ENCODE peak calls at places on chromosomes 2 and 18, in eight cellular contexts. One of them, this sample, is unnamed.

GRCh38 chr18:36934884-36935283 is 106.0 kb downstream of the KIAA1328 start:
- DNase-seq in colonic mucosa: no peak
- DNase-seq in C1 segment of cervical spinal cord: no peak
- DNase-seq in activated naive CD4-positive, alpha-beta T cell treated with Interleukin-2 at 50 U/mL for 16 hours: no peak
- DNase-seq in HTR-8/SVneo: no peak
- DNase-seq in right cardiac atrium: no peak
- DNase-seq in activated CD8-positive, alpha-beta memory T cell treated with anti-CD3 and anti-CD28 coated beads for 48 hours: no peak
- DNase-seq in ascending aorta: no peak
- DNase-seq in this sample: no peak

GRCh38 chr2:239136203-239136602 is 264.6 kb downstream of the HDAC4 start:
- DNase-seq in colonic mucosa: no peak
- DNase-seq in C1 segment of cervical spinal cord: no peak
- DNase-seq in activated naive CD4-positive, alpha-beta T cell treated with Interleukin-2 at 50 U/mL for 16 hours: no peak
- DNase-seq in HTR-8/SVneo: no peak
- DNase-seq in right cardiac atrium: no peak
- DNase-seq in activated CD8-positive, alpha-beta memory T cell treated with anti-CD3 and anti-CD28 coated beads for 48 hours: no peak
- DNase-seq in ascending aorta: no peak
- DNase-seq in this sample: no peak

GRCh38 chr2:71471276-71471675 is 17.9 kb downstream of the DYSF start:
- DNase-seq in colonic mucosa: no peak
- DNase-seq in C1 segment of cervical spinal cord: no peak
- DNase-seq in activated naive CD4-positive, alpha-beta T cell treated with Interleukin-2 at 50 U/mL for 16 hours: no peak
- DNase-seq in HTR-8/SVneo: peak; percentile 78
- DNase-seq in right cardiac atrium: no peak
- DNase-seq in activated CD8-positive, alpha-beta memory T cell treated with anti-CD3 and anti-CD28 coated beads for 48 hours: no peak
- DNase-seq in ascending aorta: no peak
- DNase-seq in this sample: no peak

GRCh38 chr2:50241292-50241691 is 790.6 kb downstream of the NRXN1 start:
- DNase-seq in colonic mucosa: no peak
- DNase-seq in C1 segment of cervical spinal cord: no peak
- DNase-seq in activated naive CD4-positive, alpha-beta T cell treated with Interleukin-2 at 50 U/mL for 16 hours: no peak
- DNase-seq in HTR-8/SVneo: no peak
- DNase-seq in right cardiac atrium: no peak
- DNase-seq in activated CD8-positive, alpha-beta memory T cell treated with anti-CD3 and anti-CD28 coated beads for 48 hours: no peak
- DNase-seq in ascending aorta: no peak
- DNase-seq in this sample: no peak

GRCh38 chr2:233422050-233422639 is 67.9 kb downstream of the DGKD start:
- DNase-seq in colonic mucosa: peak; percentile 89
- DNase-seq in C1 segment of cervical spinal cord: no peak
- DNase-seq in activated naive CD4-positive, alpha-beta T cell treated with Interleukin-2 at 50 U/mL for 16 hours: peak; percentile 56
- DNase-seq in HTR-8/SVneo: peak; percentile 51
- DNase-seq in right cardiac atrium: no peak
- DNase-seq in activated CD8-positive, alpha-beta memory T cell treated with anti-CD3 and anti-CD28 coated beads for 48 hours: no peak
- DNase-seq in ascending aorta: no peak
- DNase-seq in this sample: no peak

GRCh38 chr2:183037660-183038340 is 457 bp downstream of the NCKAP1 start:
- DNase-seq in colonic mucosa: peak; percentile 51
- DNase-seq in C1 segment of cervical spinal cord: peak; percentile 78
- DNase-seq in activated naive CD4-positive, alpha-beta T cell treated with Interleukin-2 at 50 U/mL for 16 hours: peak; percentile 54
- DNase-seq in HTR-8/SVneo: peak; percentile 10
- DNase-seq in right cardiac atrium: peak; percentile 80
- DNase-seq in activated CD8-positive, alpha-beta memory T cell treated with anti-CD3 and anti-CD28 coated beads for 48 hours: peak; percentile 3
- DNase-seq in ascending aorta: no peak
- DNase-seq in this sample: peak; percentile 40

GRCh38 chr2:204849887-204850286 is 304.6 kb downstream of the PARD3B start:
- DNase-seq in colonic mucosa: no peak
- DNase-seq in C1 segment of cervical spinal cord: no peak
- DNase-seq in activated naive CD4-positive, alpha-beta T cell treated with Interleukin-2 at 50 U/mL for 16 hours: no peak
- DNase-seq in HTR-8/SVneo: no peak
- DNase-seq in right cardiac atrium: no peak
- DNase-seq in activated CD8-positive, alpha-beta memory T cell treated with anti-CD3 and anti-CD28 coated beads for 48 hours: no peak
- DNase-seq in ascending aorta: no peak
- DNase-seq in this sample: no peak

GRCh38 chr2:240582781-240583180 is 3.8 kb upstream of the CAPN10 start:
- DNase-seq in colonic mucosa: no peak
- DNase-seq in C1 segment of cervical spinal cord: no peak
- DNase-seq in activated naive CD4-positive, alpha-beta T cell treated with Interleukin-2 at 50 U/mL for 16 hours: no peak
- DNase-seq in HTR-8/SVneo: no peak
- DNase-seq in right cardiac atrium: no peak
- DNase-seq in activated CD8-positive, alpha-beta memory T cell treated with anti-CD3 and anti-CD28 coated beads for 48 hours: no peak
- DNase-seq in ascending aorta: no peak
- DNase-seq in this sample: no peak

GRCh38 chr2:78541451-78542267 is 483.8 kb upstream of the REG3G start:
- DNase-seq in colonic mucosa: no peak
- DNase-seq in C1 segment of cervical spinal cord: no peak
- DNase-seq in activated naive CD4-positive, alpha-beta T cell treated with Interleukin-2 at 50 U/mL for 16 hours: no peak
- DNase-seq in HTR-8/SVneo: no peak
- DNase-seq in right cardiac atrium: peak; percentile 16
- DNase-seq in activated CD8-positive, alpha-beta memory T cell treated with anti-CD3 and anti-CD28 coated beads for 48 hours: no peak
- DNase-seq in ascending aorta: no peak
- DNase-seq in this sample: no peak

GRCh38 chr2:96260404-96261260 is 5.2 kb downstream of the TMEM127 start:
- DNase-seq in colonic mucosa: peak; percentile 85
- DNase-seq in C1 segment of cervical spinal cord: peak; percentile 49
- DNase-seq in activated naive CD4-positive, alpha-beta T cell treated with Interleukin-2 at 50 U/mL for 16 hours: peak; percentile 16
- DNase-seq in HTR-8/SVneo: peak; percentile 95
- DNase-seq in right cardiac atrium: peak; percentile 75
- DNase-seq in activated CD8-positive, alpha-beta memory T cell treated with anti-CD3 and anti-CD28 coated beads for 48 hours: no peak
- DNase-seq in ascending aorta: peak; percentile 52
- DNase-seq in this sample: no peak

GRCh38 chr2:121360566-121361300 is 75.7 kb upstream of the TFCP2L1 start:
- DNase-seq in colonic mucosa: peak; percentile 67
- DNase-seq in C1 segment of cervical spinal cord: no peak
- DNase-seq in activated naive CD4-positive, alpha-beta T cell treated with Interleukin-2 at 50 U/mL for 16 hours: no peak
- DNase-seq in HTR-8/SVneo: peak; percentile 28
- DNase-seq in right cardiac atrium: no peak
- DNase-seq in activated CD8-positive, alpha-beta memory T cell treated with anti-CD3 and anti-CD28 coated beads for 48 hours: no peak
- DNase-seq in ascending aorta: no peak
- DNase-seq in this sample: no peak

GRCh38 chr2:189540551-189540950 is 40.0 kb downstream of the SLC40A1 start:
- DNase-seq in colonic mucosa: no peak
- DNase-seq in C1 segment of cervical spinal cord: no peak
- DNase-seq in activated naive CD4-positive, alpha-beta T cell treated with Interleukin-2 at 50 U/mL for 16 hours: no peak
- DNase-seq in HTR-8/SVneo: no peak
- DNase-seq in right cardiac atrium: no peak
- DNase-seq in activated CD8-positive, alpha-beta memory T cell treated with anti-CD3 and anti-CD28 coated beads for 48 hours: no peak
- DNase-seq in ascending aorta: no peak
- DNase-seq in this sample: no peak

GRCh38 chr18:725641-726040 is 13.2 kb upstream of the ENOSF1 start:
- DNase-seq in colonic mucosa: no peak
- DNase-seq in C1 segment of cervical spinal cord: no peak
- DNase-seq in activated naive CD4-positive, alpha-beta T cell treated with Interleukin-2 at 50 U/mL for 16 hours: no peak
- DNase-seq in HTR-8/SVneo: no peak
- DNase-seq in right cardiac atrium: no peak
- DNase-seq in activated CD8-positive, alpha-beta memory T cell treated with anti-CD3 and anti-CD28 coated beads for 48 hours: no peak
- DNase-seq in ascending aorta: no peak
- DNase-seq in this sample: no peak

GRCh38 chr18:57311472-57311871 is 40.9 kb upstream of the ST8SIA3 start:
- DNase-seq in colonic mucosa: no peak
- DNase-seq in C1 segment of cervical spinal cord: no peak
- DNase-seq in activated naive CD4-positive, alpha-beta T cell treated with Interleukin-2 at 50 U/mL for 16 hours: no peak
- DNase-seq in HTR-8/SVneo: no peak
- DNase-seq in right cardiac atrium: no peak
- DNase-seq in activated CD8-positive, alpha-beta memory T cell treated with anti-CD3 and anti-CD28 coated beads for 48 hours: no peak
- DNase-seq in ascending aorta: no peak
- DNase-seq in this sample: no peak

GRCh38 chr18:24114924-24115549 is 23.8 kb upstream of the CABYR start:
- DNase-seq in colonic mucosa: no peak
- DNase-seq in C1 segment of cervical spinal cord: no peak
- DNase-seq in activated naive CD4-positive, alpha-beta T cell treated with Interleukin-2 at 50 U/mL for 16 hours: no peak
- DNase-seq in HTR-8/SVneo: no peak
- DNase-seq in right cardiac atrium: no peak
- DNase-seq in activated CD8-positive, alpha-beta memory T cell treated with anti-CD3 and anti-CD28 coated beads for 48 hours: no peak
- DNase-seq in ascending aorta: no peak
- DNase-seq in this sample: no peak

GRCh38 chr2:212176151-212176550 is 362.5 kb downstream of the ERBB4 start:
- DNase-seq in colonic mucosa: no peak
- DNase-seq in C1 segment of cervical spinal cord: no peak
- DNase-seq in activated naive CD4-positive, alpha-beta T cell treated with Interleukin-2 at 50 U/mL for 16 hours: no peak
- DNase-seq in HTR-8/SVneo: no peak
- DNase-seq in right cardiac atrium: no peak
- DNase-seq in activated CD8-positive, alpha-beta memory T cell treated with anti-CD3 and anti-CD28 coated beads for 48 hours: no peak
- DNase-seq in ascending aorta: no peak
- DNase-seq in this sample: no peak

GRCh38 chr2:211413746-211414145 is 857.3 kb downstream of the CPS1 start:
- DNase-seq in colonic mucosa: no peak
- DNase-seq in C1 segment of cervical spinal cord: no peak
- DNase-seq in activated naive CD4-positive, alpha-beta T cell treated with Interleukin-2 at 50 U/mL for 16 hours: no peak
- DNase-seq in HTR-8/SVneo: no peak
- DNase-seq in right cardiac atrium: no peak
- DNase-seq in activated CD8-positive, alpha-beta memory T cell treated with anti-CD3 and anti-CD28 coated beads for 48 hours: no peak
- DNase-seq in ascending aorta: no peak
- DNase-seq in this sample: no peak

GRCh38 chr2:37975808-37976207 is 50.7 kb downstream of the RMDN2 start:
- DNase-seq in colonic mucosa: no peak
- DNase-seq in C1 segment of cervical spinal cord: no peak
- DNase-seq in activated naive CD4-positive, alpha-beta T cell treated with Interleukin-2 at 50 U/mL for 16 hours: no peak
- DNase-seq in HTR-8/SVneo: no peak
- DNase-seq in right cardiac atrium: no peak
- DNase-seq in activated CD8-positive, alpha-beta memory T cell treated with anti-CD3 and anti-CD28 coated beads for 48 hours: no peak
- DNase-seq in ascending aorta: no peak
- DNase-seq in this sample: no peak

GRCh38 chr2:23360571-23361125 is 24.3 kb upstream of the KLHL29 start:
- DNase-seq in colonic mucosa: no peak
- DNase-seq in C1 segment of cervical spinal cord: no peak
- DNase-seq in activated naive CD4-positive, alpha-beta T cell treated with Interleukin-2 at 50 U/mL for 16 hours: no peak
- DNase-seq in HTR-8/SVneo: no peak
- DNase-seq in right cardiac atrium: no peak
- DNase-seq in activated CD8-positive, alpha-beta memory T cell treated with anti-CD3 and anti-CD28 coated beads for 48 hours: no peak
- DNase-seq in ascending aorta: no peak
- DNase-seq in this sample: no peak

GRCh38 chr2:102142829-102143449 is 393 bp downstream of the IL1R1 start:
- DNase-seq in colonic mucosa: no peak
- DNase-seq in C1 segment of cervical spinal cord: no peak
- DNase-seq in activated naive CD4-positive, alpha-beta T cell treated with Interleukin-2 at 50 U/mL for 16 hours: no peak
- DNase-seq in HTR-8/SVneo: no peak
- DNase-seq in right cardiac atrium: no peak
- DNase-seq in activated CD8-positive, alpha-beta memory T cell treated with anti-CD3 and anti-CD28 coated beads for 48 hours: no peak
- DNase-seq in ascending aorta: no peak
- DNase-seq in this sample: no peak

GRCh38 chr18:2900742-2901404 is 54.1 kb downstream of the EMILIN2 start:
- DNase-seq in colonic mucosa: no peak
- DNase-seq in C1 segment of cervical spinal cord: no peak
- DNase-seq in activated naive CD4-positive, alpha-beta T cell treated with Interleukin-2 at 50 U/mL for 16 hours: no peak
- DNase-seq in HTR-8/SVneo: no peak
- DNase-seq in right cardiac atrium: no peak
- DNase-seq in activated CD8-positive, alpha-beta memory T cell treated with anti-CD3 and anti-CD28 coated beads for 48 hours: no peak
- DNase-seq in ascending aorta: no peak
- DNase-seq in this sample: no peak

GRCh38 chr18:62450546-62451395 is 72.1 kb upstream of the ZCCHC2 start:
- DNase-seq in colonic mucosa: no peak
- DNase-seq in C1 segment of cervical spinal cord: peak; percentile 87
- DNase-seq in activated naive CD4-positive, alpha-beta T cell treated with Interleukin-2 at 50 U/mL for 16 hours: no peak
- DNase-seq in HTR-8/SVneo: peak; percentile 68
- DNase-seq in right cardiac atrium: peak; percentile 84
- DNase-seq in activated CD8-positive, alpha-beta memory T cell treated with anti-CD3 and anti-CD28 coated beads for 48 hours: no peak
- DNase-seq in ascending aorta: peak; percentile 74
- DNase-seq in this sample: peak; percentile 30

GRCh38 chr2:221895366-221896121 is 323.4 kb upstream of the EPHA4 start:
- DNase-seq in colonic mucosa: no peak
- DNase-seq in C1 segment of cervical spinal cord: no peak
- DNase-seq in activated naive CD4-positive, alpha-beta T cell treated with Interleukin-2 at 50 U/mL for 16 hours: no peak
- DNase-seq in HTR-8/SVneo: no peak
- DNase-seq in right cardiac atrium: no peak
- DNase-seq in activated CD8-positive, alpha-beta memory T cell treated with anti-CD3 and anti-CD28 coated beads for 48 hours: no peak
- DNase-seq in ascending aorta: no peak
- DNase-seq in this sample: no peak

GRCh38 chr2:84126084-84126483 is 333.0 kb downstream of the SUCLG1 start:
- DNase-seq in colonic mucosa: no peak
- DNase-seq in C1 segment of cervical spinal cord: no peak
- DNase-seq in activated naive CD4-positive, alpha-beta T cell treated with Interleukin-2 at 50 U/mL for 16 hours: no peak
- DNase-seq in HTR-8/SVneo: no peak
- DNase-seq in right cardiac atrium: no peak
- DNase-seq in activated CD8-positive, alpha-beta memory T cell treated with anti-CD3 and anti-CD28 coated beads for 48 hours: no peak
- DNase-seq in ascending aorta: no peak
- DNase-seq in this sample: no peak

GRCh38 chr2:205086689-205087088 is 541.4 kb downstream of the PARD3B start:
- DNase-seq in colonic mucosa: no peak
- DNase-seq in C1 segment of cervical spinal cord: no peak
- DNase-seq in activated naive CD4-positive, alpha-beta T cell treated with Interleukin-2 at 50 U/mL for 16 hours: no peak
- DNase-seq in HTR-8/SVneo: no peak
- DNase-seq in right cardiac atrium: no peak
- DNase-seq in activated CD8-positive, alpha-beta memory T cell treated with anti-CD3 and anti-CD28 coated beads for 48 hours: no peak
- DNase-seq in ascending aorta: no peak
- DNase-seq in this sample: no peak

GRCh38 chr2:38692636-38693318 is 26.9 kb downstream of the GALM start:
- DNase-seq in colonic mucosa: peak; percentile 38
- DNase-seq in C1 segment of cervical spinal cord: peak; percentile 89
- DNase-seq in activated naive CD4-positive, alpha-beta T cell treated with Interleukin-2 at 50 U/mL for 16 hours: no peak
- DNase-seq in HTR-8/SVneo: no peak
- DNase-seq in right cardiac atrium: no peak
- DNase-seq in activated CD8-positive, alpha-beta memory T cell treated with anti-CD3 and anti-CD28 coated beads for 48 hours: no peak
- DNase-seq in ascending aorta: no peak
- DNase-seq in this sample: no peak

GRCh38 chr2:44942304-44943030 is 965 bp downstream of the SIX3 start:
- DNase-seq in colonic mucosa: no peak
- DNase-seq in C1 segment of cervical spinal cord: no peak
- DNase-seq in activated naive CD4-positive, alpha-beta T cell treated with Interleukin-2 at 50 U/mL for 16 hours: no peak
- DNase-seq in HTR-8/SVneo: no peak
- DNase-seq in right cardiac atrium: peak; percentile 56
- DNase-seq in activated CD8-positive, alpha-beta memory T cell treated with anti-CD3 and anti-CD28 coated beads for 48 hours: no peak
- DNase-seq in ascending aorta: no peak
- DNase-seq in this sample: no peak

GRCh38 chr2:126527836-126528490 is 128.0 kb upstream of the GYPC start:
- DNase-seq in colonic mucosa: peak; percentile 57
- DNase-seq in C1 segment of cervical spinal cord: no peak
- DNase-seq in activated naive CD4-positive, alpha-beta T cell treated with Interleukin-2 at 50 U/mL for 16 hours: peak; percentile 64
- DNase-seq in HTR-8/SVneo: peak; percentile 26
- DNase-seq in right cardiac atrium: peak; percentile 71
- DNase-seq in activated CD8-positive, alpha-beta memory T cell treated with anti-CD3 and anti-CD28 coated beads for 48 hours: peak; percentile 19
- DNase-seq in ascending aorta: no peak
- DNase-seq in this sample: peak; percentile 7

GRCh38 chr2:196836440-196836839 is 27.3 kb upstream of the C2orf66 start:
- DNase-seq in colonic mucosa: no peak
- DNase-seq in C1 segment of cervical spinal cord: no peak
- DNase-seq in activated naive CD4-positive, alpha-beta T cell treated with Interleukin-2 at 50 U/mL for 16 hours: no peak
- DNase-seq in HTR-8/SVneo: no peak
- DNase-seq in right cardiac atrium: no peak
- DNase-seq in activated CD8-positive, alpha-beta memory T cell treated with anti-CD3 and anti-CD28 coated beads for 48 hours: no peak
- DNase-seq in ascending aorta: no peak
- DNase-seq in this sample: no peak

GRCh38 chr18:60019463-60019840 is 119.7 kb downstream of the PMAIP1 start:
- DNase-seq in colonic mucosa: no peak
- DNase-seq in C1 segment of cervical spinal cord: no peak
- DNase-seq in activated naive CD4-positive, alpha-beta T cell treated with Interleukin-2 at 50 U/mL for 16 hours: no peak
- DNase-seq in HTR-8/SVneo: peak; percentile 15
- DNase-seq in right cardiac atrium: no peak
- DNase-seq in activated CD8-positive, alpha-beta memory T cell treated with anti-CD3 and anti-CD28 coated beads for 48 hours: no peak
- DNase-seq in ascending aorta: no peak
- DNase-seq in this sample: no peak

GRCh38 chr2:106053116-106053515 is 141.0 kb downstream of the UXS1 start:
- DNase-seq in colonic mucosa: no peak
- DNase-seq in C1 segment of cervical spinal cord: no peak
- DNase-seq in activated naive CD4-positive, alpha-beta T cell treated with Interleukin-2 at 50 U/mL for 16 hours: no peak
- DNase-seq in HTR-8/SVneo: peak; percentile 71
- DNase-seq in right cardiac atrium: no peak
- DNase-seq in activated CD8-positive, alpha-beta memory T cell treated with anti-CD3 and anti-CD28 coated beads for 48 hours: no peak
- DNase-seq in ascending aorta: no peak
- DNase-seq in this sample: no peak

GRCh38 chr18:22687892-22688680 is 245.0 kb upstream of the RBBP8 start:
- DNase-seq in colonic mucosa: no peak
- DNase-seq in C1 segment of cervical spinal cord: no peak
- DNase-seq in activated naive CD4-positive, alpha-beta T cell treated with Interleukin-2 at 50 U/mL for 16 hours: no peak
- DNase-seq in HTR-8/SVneo: no peak
- DNase-seq in right cardiac atrium: no peak
- DNase-seq in activated CD8-positive, alpha-beta memory T cell treated with anti-CD3 and anti-CD28 coated beads for 48 hours: no peak
- DNase-seq in ascending aorta: no peak
- DNase-seq in this sample: no peak

GRCh38 chr2:44549856-44550255 is 188.1 kb downstream of the CAMKMT start:
- DNase-seq in colonic mucosa: no peak
- DNase-seq in C1 segment of cervical spinal cord: no peak
- DNase-seq in activated naive CD4-positive, alpha-beta T cell treated with Interleukin-2 at 50 U/mL for 16 hours: no peak
- DNase-seq in HTR-8/SVneo: peak; percentile 21
- DNase-seq in right cardiac atrium: no peak
- DNase-seq in activated CD8-positive, alpha-beta memory T cell treated with anti-CD3 and anti-CD28 coated beads for 48 hours: no peak
- DNase-seq in ascending aorta: no peak
- DNase-seq in this sample: no peak

GRCh38 chr2:133777607-133778006 is 209.3 kb upstream of the NCKAP5 start:
- DNase-seq in colonic mucosa: no peak
- DNase-seq in C1 segment of cervical spinal cord: no peak
- DNase-seq in activated naive CD4-positive, alpha-beta T cell treated with Interleukin-2 at 50 U/mL for 16 hours: no peak
- DNase-seq in HTR-8/SVneo: peak; percentile 42
- DNase-seq in right cardiac atrium: no peak
- DNase-seq in activated CD8-positive, alpha-beta memory T cell treated with anti-CD3 and anti-CD28 coated beads for 48 hours: no peak
- DNase-seq in ascending aorta: no peak
- DNase-seq in this sample: no peak

This sample was measured in GOT3.